ENCODE peak calls at places on chromosome 5, in seven cellular contexts. R is ovary, G is mammary epithelial cell, O is testis, S is body of pancreas, P is colonic mucosa, K is HCT116. D is an unnamed sample.
A peak's percentile ranks its signal among the peaks of the same experiment; 100 is the strongest.

GRCh38 chr5:93717162-93717561 is 24.2 kb downstream of the POU5F2 start:
- DNase-seq in S (peak; percentile 23), O (no peak), K (no peak), P (no peak), R (no peak), G (peak; percentile 28), D (no peak)

GRCh38 chr5:22708770-22709328 is 144.3 kb downstream of the CDH12 start:
- DNase-seq in G (no peak), P (no peak), S (no peak), K (no peak), R (no peak), O (no peak), D (no peak)

GRCh38 chr5:96140496-96140895 is 178.8 kb upstream of the ELL2 start:
- DNase-seq in S (no peak), K (no peak), O (no peak), G (no peak), P (no peak), R (no peak), D (no peak)

GRCh38 chr5:29982446-29982845 is 1211.0 kb upstream of the CDH6 start:
- DNase-seq in G (no peak), S (no peak), O (no peak), P (no peak), R (no peak), K (no peak), D (no peak)

GRCh38 chr5:148856009-148856367 is 29.6 kb downstream of the ADRB2 start:
- DNase-seq in P (no peak), G (no peak), K (no peak), S (no peak), O (no peak), R (no peak), D (no peak)

GRCh38 chr5:142063878-142064331 is 44.7 kb upstream of the NDFIP1 start:
- DNase-seq in P (peak; percentile 22), G (peak; percentile 28), K (no peak), O (peak; percentile 93), S (peak; percentile 66), R (peak; percentile 25), D (peak; percentile 97)

GRCh38 chr5:7754997-7755596 is 95.8 kb downstream of the CFAP90 start:
- DNase-seq in R (peak; percentile 67), G (peak; percentile 24), O (peak; percentile 85), K (peak; percentile 41), S (peak; percentile 63), P (peak; percentile 57), D (no peak)

GRCh38 chr5:117999939-118000549 is 988.3 kb downstream of the DTWD2 start:
- DNase-seq in K (no peak), O (no peak), S (no peak), R (no peak), G (no peak), P (no peak), D (no peak)

GRCh38 chr5:140664018-140664352 is 719 bp upstream of the WDR55 start:
- DNase-seq in P (no peak), O (no peak), G (no peak), R (no peak), K (no peak), S (no peak), D (no peak)

GRCh38 chr5:79070002-79070567 is 518 bp downstream of the BHMT2 start:
- DNase-seq in O (peak; percentile 22), G (no peak), R (peak; percentile 51), S (no peak), K (no peak), P (no peak), D (no peak)

GRCh38 chr5:68267044-68267443 is 51.5 kb downstream of the PIK3R1 start:
- DNase-seq in O (no peak), R (no peak), G (no peak), K (no peak), P (no peak), S (no peak), D (no peak)

GRCh38 chr5:107815109-107815508 is 144.4 kb upstream of the EFNA5 start:
- DNase-seq in K (no peak), R (no peak), S (no peak), G (no peak), P (no peak), O (no peak), D (no peak)

GRCh38 chr5:108212775-108213346 is 169.0 kb downstream of the FBXL17 start:
- DNase-seq in P (no peak), K (no peak), O (no peak), S (no peak), G (no peak), R (no peak), D (no peak)

GRCh38 chr5:10789021-10789420 is 28.0 kb upstream of the DAP start:
- DNase-seq in S (no peak), G (no peak), O (peak; percentile 85), K (no peak), P (no peak), R (peak; percentile 74), D (no peak)

GRCh38 chr5:101806410-101806809 is 489.7 kb downstream of the SLCO4C1 start:
- DNase-seq in K (no peak), P (no peak), G (no peak), S (no peak), O (no peak), R (no peak), D (no peak)

GRCh38 chr5:80174790-80175189 is 81.1 kb downstream of the SERINC5 start:
- DNase-seq in S (no peak), K (no peak), R (no peak), O (peak; percentile 54), P (no peak), G (no peak), D (no peak)

GRCh38 chr5:2550479-2550878 is 201.0 kb downstream of the IRX2 start:
- DNase-seq in G (no peak), S (no peak), R (no peak), O (no peak), P (no peak), K (no peak), D (no peak)

GRCh38 chr5:137572042-137572695 is 73.0 kb upstream of the SPOCK1 start:
- DNase-seq in S (no peak), K (no peak), G (no peak), R (no peak), P (no peak), O (no peak), D (no peak)

GRCh38 chr5:39208471-39208870 is 10.9 kb downstream of the FYB1 start:
- DNase-seq in G (no peak), P (no peak), K (no peak), S (no peak), R (no peak), O (no peak), D (no peak)

GRCh38 chr5:76104027-76104426 is 20.8 kb downstream of the SV2C start:
- DNase-seq in K (no peak), R (peak; percentile 16), G (peak; percentile 25), O (peak; percentile 40), P (peak; percentile 56), S (peak; percentile 50), D (no peak)

GRCh38 chr5:154985126-154985525 is 28.4 kb upstream of the KIF4B start:
- DNase-seq in K (no peak), S (no peak), O (no peak), G (no peak), P (no peak), R (no peak), D (no peak)

GRCh38 chr5:92177926-92178487 is 794.9 kb upstream of the ARRDC3 start:
- DNase-seq in O (no peak), P (no peak), G (no peak), K (no peak), R (no peak), S (no peak), D (no peak)

GRCh38 chr5:1462358-1462757 is 17.1 kb upstream of the SLC6A3 start:
- DNase-seq in G (no peak), K (no peak), O (no peak), R (peak; percentile 7), P (no peak), S (no peak), D (no peak)

GRCh38 chr5:178120661-178121357 is 7.5 kb downstream of the N4BP3 start:
- DNase-seq in R (peak; percentile 78), O (peak; percentile 85), S (peak; percentile 98), P (peak; percentile 90), G (no peak), K (no peak), D (no peak)
- H3K4me3 ChIP-seq in R (peak overlapping the region; percentile 16), O (no peak overlapping the region), S (no peak overlapping the region), P (peak overlapping the region; percentile 24), G (no peak overlapping the region), K (no peak overlapping the region), D (no peak overlapping the region)

GRCh38 chr5:134551891-134552290 is 26.4 kb downstream of the JADE2 start:
- DNase-seq in P (no peak), O (no peak), R (no peak), S (no peak), K (no peak), G (no peak), D (no peak)
- H3K27ac ChIP-seq in P (no peak overlapping the region), O (no peak overlapping the region), R (peak overlapping the region; percentile 81), S (no peak overlapping the region), K (no peak overlapping the region), G (no peak overlapping the region), D (peak overlapping the region; percentile 94)

GRCh38 chr5:125229556-125229955 is 483.1 kb upstream of the ZNF608 start:
- DNase-seq in K (no peak), P (no peak), G (no peak), R (no peak), S (no peak), O (no peak), D (no peak)

GRCh38 chr5:125226825-125227224 is 480.4 kb upstream of the ZNF608 start:
- DNase-seq in K (no peak), O (no peak), R (no peak), S (no peak), G (no peak), P (no peak), D (no peak)

GRCh38 chr5:125228358-125228757 is 481.9 kb upstream of the ZNF608 start:
- DNase-seq in P (no peak), K (no peak), O (no peak), R (no peak), G (no peak), S (no peak), D (no peak)

GRCh38 chr5:125225424-125225823 is 479.0 kb upstream of the ZNF608 start:
- DNase-seq in P (no peak), S (no peak), K (no peak), R (no peak), O (no peak), G (no peak), D (no peak)

DNA sequence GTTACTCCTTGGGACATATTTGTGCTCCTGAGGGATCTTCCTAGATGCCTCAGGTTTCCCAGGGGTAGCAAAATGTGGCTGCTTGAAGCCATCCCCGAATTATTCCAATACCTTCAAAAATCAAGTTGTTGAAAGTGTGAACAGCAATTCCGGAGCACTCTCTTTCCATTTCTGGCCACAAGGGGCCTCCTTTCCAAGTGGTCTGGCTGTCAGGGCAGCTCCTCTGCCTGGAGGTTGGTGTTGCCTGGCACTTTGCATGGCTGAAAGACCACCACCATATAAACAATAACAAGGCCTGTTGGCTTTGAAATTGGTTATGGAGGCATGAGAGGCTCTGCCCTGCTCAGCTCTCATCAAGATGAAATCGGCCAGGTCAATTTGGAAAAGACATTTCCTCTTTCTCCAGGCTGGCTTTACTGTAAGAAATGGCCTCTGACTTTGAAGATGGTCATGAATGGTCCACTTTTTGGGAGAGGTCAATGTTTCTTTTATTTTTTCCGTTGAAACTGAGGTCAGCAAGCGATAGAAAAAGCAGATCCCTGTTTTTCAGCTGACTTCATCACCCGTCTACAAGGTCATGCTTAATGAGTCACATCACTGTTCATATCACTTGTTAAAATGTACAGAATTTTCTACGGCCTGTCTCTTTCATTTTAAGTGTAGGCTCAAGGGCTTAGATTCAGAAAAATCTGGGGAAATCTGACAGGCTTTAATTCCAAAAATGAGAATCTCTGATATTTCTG is 481.1 kb upstream of the ZNF608 start:
- DNase-seq in G (no peak), K (peak; percentile 15), S (peak; percentile 29), R (no peak), P (peak; percentile 24), O (peak; percentile 45), D (no peak)
- TF ChIP-seq CTCF in G (peak; percentile 55), K (peak; percentile 64), S (peak; percentile 23), R (no peak), P (peak; percentile 42), O (no peak), D (no peak)

GRCh38 chr5:125491986-125492385 is 745.5 kb upstream of the ZNF608 start:
- DNase-seq in G (no peak), S (no peak), K (no peak), O (no peak), P (no peak), R (no peak), D (no peak)
- H3K4me3 ChIP-seq in G (peak overlapping the region; percentile 41), S (no peak overlapping the region), K (no peak overlapping the region), O (no peak overlapping the region), P (no peak overlapping the region), R (no peak overlapping the region), D (no peak overlapping the region)